ENCODE peak calls at places on chromosomes 4 and X, in six cellular contexts. W, B, E, D, U and Z are unnamed samples.
A peak's percentile ranks its signal among the peaks of the same experiment; 100 is the strongest.

GRCh38 chr4:73847507-73848182 is 5.5 kb upstream of the PF4V1 start:
- DNase-seq in W (no peak), B (no peak), E (no peak), D (no peak), U (no peak), Z (no peak)

GRCh38 chr4:74111990-74112389 is 13.0 kb upstream of the CXCL2 start:
- DNase-seq in W (no peak), B (no peak), E (no peak), D (no peak), U (no peak), Z (no peak)

GRCh38 chr4:40316782-40317635 is 18.1 kb upstream of the CHRNA9 start:
- DNase-seq in W (peak; percentile 63), B (no peak), E (peak; percentile 57), D (peak; percentile 78), U (peak; percentile 72), Z (peak; percentile 39)

GRCh38 chr4:40212674-40213504 is 16.1 kb downstream of the RHOH start:
- DNase-seq in W (no peak), B (no peak), E (no peak), D (no peak), U (no peak), Z (no peak)

GRCh38 chr4:25160714-25161598 is 707 bp upstream of the SEPSECS start:
- DNase-seq in W (no peak), B (no peak), E (peak; percentile 25), D (no peak), U (no peak), Z (peak; percentile 8)

GRCh38 chr4:158371158-158371557 is 150.5 kb upstream of the RXFP1 start:
- DNase-seq in W (no peak), B (no peak), E (no peak), D (no peak), U (no peak), Z (no peak)

GRCh38 chrX:52923781-52924241 is 26.7 kb downstream of the FAM156B start:
- DNase-seq in W (no peak), B (no peak), E (no peak), D (peak; percentile 46), U (no peak), Z (no peak)

GRCh38 chr4:108029321-108029720 is 39.6 kb downstream of the HADH start:
- DNase-seq in W (no peak), B (no peak), E (no peak), D (no peak), U (no peak), Z (no peak)

GRCh38 chr4:113355550-113356371 is 306.3 kb downstream of the ANK2 start:
- DNase-seq in W (peak; percentile 5), B (peak; percentile 17), E (no peak), D (peak; percentile 98), U (no peak), Z (peak; percentile 16)

GRCh38 chr4:5960197-5960880 is 57.9 kb downstream of the C4orf50 start:
- DNase-seq in W (no peak), B (no peak), E (no peak), D (no peak), U (peak; percentile 38), Z (no peak)

GRCh38 chr4:40630335-40631021 is 814 bp upstream of the RBM47 start:
- DNase-seq in W (no peak), B (peak; percentile 49), E (peak; percentile 21), D (peak; percentile 68), U (peak; percentile 76), Z (peak; percentile 41)

GRCh38 chr4:123417813-123418212 is 21.2 kb downstream of the SPRY1 start:
- DNase-seq in W (no peak), B (no peak), E (no peak), D (no peak), U (no peak), Z (no peak)

GRCh38 chr4:177005801-177006230 is 213.1 kb upstream of the VEGFC start:
- DNase-seq in W (no peak), B (no peak), E (no peak), D (no peak), U (no peak), Z (no peak)

GRCh38 chr4:85482000-85482738 is 7.2 kb downstream of the ARHGAP24 start:
- DNase-seq in W (no peak), B (no peak), E (no peak), D (no peak), U (no peak), Z (no peak)

GRCh38 chr4:164320847-164321246 is 433.1 kb upstream of the SMIM31 start:
- DNase-seq in W (no peak), B (no peak), E (no peak), D (no peak), U (no peak), Z (no peak)

GRCh38 chrX:143669395-143669794 is 33.5 kb upstream of the SLITRK4 start:
- DNase-seq in W (no peak), B (no peak), E (no peak), D (no peak), U (no peak), Z (no peak)

GRCh38 chrX:100685284-100685996 is 41.4 kb downstream of the SRPX2 start:
- DNase-seq in W (peak; percentile 59), B (no peak), E (peak; percentile 65), D (peak; percentile 53), U (peak; percentile 67), Z (peak; percentile 24)

GRCh38 chr4:169567916-169568315 is 44.5 kb downstream of the NEK1 start:
- DNase-seq in W (no peak), B (no peak), E (no peak), D (no peak), U (no peak), Z (no peak)

GRCh38 chr4:9703391-9703790 is 78.0 kb upstream of the DRD5 start:
- DNase-seq in W (peak; percentile 53), B (peak; percentile 56), E (peak; percentile 58), D (peak; percentile 5), U (peak; percentile 94), Z (peak; percentile 37)

GRCh38 chr4:169272265-169272886 is 1.6 kb upstream of the SH3RF1 start:
- DNase-seq in W (no peak), B (no peak), E (no peak), D (peak; percentile 72), U (no peak), Z (no peak)

GRCh38 chr4:37542749-37543148 is 143.4 kb downstream of the RELL1 start:
- DNase-seq in W (no peak), B (no peak), E (no peak), D (no peak), U (no peak), Z (no peak)

GRCh38 chr4:159258889-159259560 is 156.1 kb downstream of the RAPGEF2 start:
- DNase-seq in W (no peak), B (no peak), E (no peak), D (no peak), U (no peak), Z (no peak)

GRCh38 chr4:40992472-40993298 is 221.7 kb downstream of the APBB2 start:
- DNase-seq in W (no peak), B (no peak), E (no peak), D (peak; percentile 78), U (no peak), Z (peak; percentile 21)

GRCh38 chrX:125791781-125792180 is 374.3 kb downstream of the DCAF12L2 start:
- DNase-seq in W (no peak), B (no peak), E (no peak), D (no peak), U (no peak), Z (no peak)

GRCh38 chrX:125782184-125782583 is 383.9 kb downstream of the DCAF12L2 start:
- DNase-seq in W (no peak), B (no peak), E (no peak), D (no peak), U (no peak), Z (no peak)

GRCh38 chrX:125786306-125786705 is 379.8 kb downstream of the DCAF12L2 start:
- DNase-seq in W (no peak), B (no peak), E (no peak), D (no peak), U (no peak), Z (no peak)
- TF ChIP-seq TAF1 in W (no peak), B (no peak), E (no peak), D (no peak), U (no peak), Z (no peak)

GRCh38 chr4:124437853-124438495 is 274.6 kb downstream of the ANKRD50 start:
- DNase-seq in W (no peak), B (no peak), E (no peak), D (no peak), U (no peak), Z (no peak)
- TF ChIP-seq POLR2AphosphoS5 in W (no peak), B (no peak), E (no peak), D (no peak), U (no peak), Z (no peak)

GRCh38 chr4:78876568-78877320 is 62.5 kb downstream of the PAQR3 start:
- DNase-seq in W (no peak), B (no peak), E (no peak), D (no peak), U (no peak), Z (no peak)

GRCh38 chr4:78885598-78885997 is 53.6 kb downstream of the PAQR3 start:
- DNase-seq in W (no peak), B (no peak), E (no peak), D (no peak), U (no peak), Z (no peak)

GRCh38 chr4:78878031-78878430 is 61.2 kb downstream of the PAQR3 start:
- DNase-seq in W (no peak), B (no peak), E (no peak), D (no peak), U (no peak), Z (no peak)

DNA sequence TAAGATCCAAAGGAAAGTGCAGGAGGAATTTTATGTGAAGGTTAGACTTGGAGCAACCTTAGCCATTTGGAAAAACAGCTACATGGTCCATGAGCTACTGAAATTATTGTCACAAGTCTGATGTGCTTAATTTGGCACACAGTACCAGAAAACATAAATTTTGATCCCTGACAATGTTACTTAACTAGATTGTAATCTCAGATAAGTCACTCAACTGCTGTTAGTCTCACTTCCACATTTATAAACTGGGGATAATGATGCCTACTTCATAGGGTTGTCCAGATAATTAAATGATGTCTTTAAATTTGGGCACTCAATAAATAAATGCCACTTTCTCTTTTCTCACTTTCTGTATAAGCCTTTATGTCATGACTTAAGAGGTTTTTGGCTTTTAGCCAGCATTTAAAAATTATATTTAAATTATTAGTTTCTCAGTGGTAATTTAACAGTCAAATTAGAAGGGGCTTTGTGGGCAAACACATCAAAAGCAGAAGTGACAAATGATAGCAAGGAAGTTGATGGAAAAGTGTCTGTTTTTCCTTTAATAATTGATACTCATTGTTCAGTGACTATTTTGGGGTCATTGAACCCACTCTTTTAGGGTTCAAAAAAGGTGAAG is 58.3 kb downstream of the PAQR3 start:
- DNase-seq in W (no peak), B (no peak), E (no peak), D (no peak), U (no peak), Z (no peak)
- TF ChIP-seq TAF1 in W (no peak), B (no peak), E (no peak), D (no peak), U (no peak), Z (no peak)

GRCh38 chr4:185033072-185033471 is 14.8 kb downstream of the HELT start:
- DNase-seq in W (no peak), B (no peak), E (no peak), D (no peak), U (no peak), Z (no peak)

GRCh38 chr4:185033950-185034349 is 15.7 kb downstream of the HELT start:
- DNase-seq in W (no peak), B (no peak), E (no peak), D (peak; percentile 9), U (no peak), Z (no peak)

GRCh38 chr4:185023471-185023870 is 5.2 kb downstream of the HELT start:
- DNase-seq in W (no peak), B (no peak), E (no peak), D (no peak), U (no peak), Z (no peak)

GRCh38 chr4:185031611-185032010 is 13.3 kb downstream of the HELT start:
- DNase-seq in W (no peak), B (no peak), E (no peak), D (no peak), U (no peak), Z (no peak)

GRCh38 chr4:185028625-185029024 is 10.3 kb downstream of the HELT start:
- DNase-seq in W (no peak), B (no peak), E (no peak), D (no peak), U (no peak), Z (no peak)
- TF ChIP-seq POLR2AphosphoS5 in W (no peak), B (no peak), E (no peak), D (no peak), U (no peak), Z (no peak)